ENCODE peak calls at places on chromosomes 3 and 15, in nine cellular contexts. One of them, this sample, is unnamed.

GRCh38 chr3:187101184-187102072 is 37.9 kb downstream of the RPL39L start:
- DNase-seq in left lung: peak
- DNase-seq in fibroblast of lung: peak
- DNase-seq in right cardiac atrium: peak
- DNase-seq in tibial nerve: peak
- DNase-seq in tibial artery: peak
- DNase-seq in lower lobe of right lung: peak
- DNase-seq in ovary: peak
- DNase-seq in transverse colon: peak
- DNase-seq in this sample: peak

GRCh38 chr3:190326930-190327329 is 4.7 kb upstream of the CLDN1 start:
- DNase-seq in left lung: no peak
- DNase-seq in fibroblast of lung: peak
- DNase-seq in right cardiac atrium: no peak
- DNase-seq in tibial nerve: no peak
- DNase-seq in tibial artery: no peak
- DNase-seq in lower lobe of right lung: no peak
- DNase-seq in ovary: peak
- DNase-seq in transverse colon: no peak
- DNase-seq in this sample: no peak

GRCh38 chr3:132504375-132504921 is 87.1 kb downstream of the DNAJC13 start:
- DNase-seq in left lung: no peak
- DNase-seq in fibroblast of lung: no peak
- DNase-seq in right cardiac atrium: no peak
- DNase-seq in tibial nerve: no peak
- DNase-seq in tibial artery: no peak
- DNase-seq in lower lobe of right lung: no peak
- DNase-seq in ovary: no peak
- DNase-seq in transverse colon: no peak
- DNase-seq in this sample: no peak

GRCh38 chr3:29668728-29669127 is 387.9 kb downstream of the RBMS3 start:
- DNase-seq in left lung: no peak
- DNase-seq in fibroblast of lung: no peak
- DNase-seq in right cardiac atrium: no peak
- DNase-seq in tibial nerve: no peak
- DNase-seq in tibial artery: no peak
- DNase-seq in lower lobe of right lung: no peak
- DNase-seq in ovary: no peak
- DNase-seq in transverse colon: no peak
- DNase-seq in this sample: no peak

GRCh38 chr3:157132936-157133335 is 27.0 kb downstream of the CCNL1 start:
- DNase-seq in left lung: no peak
- DNase-seq in fibroblast of lung: no peak
- DNase-seq in right cardiac atrium: no peak
- DNase-seq in tibial nerve: peak
- DNase-seq in tibial artery: no peak
- DNase-seq in lower lobe of right lung: no peak
- DNase-seq in ovary: no peak
- DNase-seq in transverse colon: no peak
- DNase-seq in this sample: no peak

GRCh38 chr3:102526865-102527264 is 92.0 kb downstream of the ZPLD1 start:
- DNase-seq in left lung: no peak
- DNase-seq in fibroblast of lung: no peak
- DNase-seq in right cardiac atrium: no peak
- DNase-seq in tibial nerve: no peak
- DNase-seq in tibial artery: no peak
- DNase-seq in lower lobe of right lung: no peak
- DNase-seq in ovary: no peak
- DNase-seq in transverse colon: no peak
- DNase-seq in this sample: no peak

GRCh38 chr3:39637807-39638206 is 170.3 kb downstream of the MOBP start:
- DNase-seq in left lung: no peak
- DNase-seq in fibroblast of lung: peak
- DNase-seq in right cardiac atrium: no peak
- DNase-seq in tibial nerve: no peak
- DNase-seq in tibial artery: no peak
- DNase-seq in lower lobe of right lung: no peak
- DNase-seq in ovary: no peak
- DNase-seq in transverse colon: no peak
- DNase-seq in this sample: no peak

GRCh38 chr3:69541823-69542264 is 156.0 kb upstream of the FRMD4B start:
- DNase-seq in left lung: peak
- DNase-seq in fibroblast of lung: no peak
- DNase-seq in right cardiac atrium: peak
- DNase-seq in tibial nerve: no peak
- DNase-seq in tibial artery: no peak
- DNase-seq in lower lobe of right lung: peak
- DNase-seq in ovary: no peak
- DNase-seq in transverse colon: no peak
- DNase-seq in this sample: no peak

GRCh38 chr15:74598126-74598842 is 17.4 kb upstream of the CLK3 start:
- DNase-seq in left lung: peak
- DNase-seq in fibroblast of lung: peak
- DNase-seq in right cardiac atrium: peak
- DNase-seq in tibial nerve: peak
- DNase-seq in tibial artery: peak
- DNase-seq in lower lobe of right lung: peak
- DNase-seq in ovary: peak
- DNase-seq in transverse colon: peak
- DNase-seq in this sample: peak

GRCh38 chr3:188937389-188937788 is 234.4 kb upstream of the TPRG1 start:
- DNase-seq in left lung: no peak
- DNase-seq in fibroblast of lung: peak
- DNase-seq in right cardiac atrium: no peak
- DNase-seq in tibial nerve: no peak
- DNase-seq in tibial artery: no peak
- DNase-seq in lower lobe of right lung: no peak
- DNase-seq in ovary: no peak
- DNase-seq in transverse colon: no peak
- DNase-seq in this sample: no peak

GRCh38 chr15:52337198-52337853 is 41.7 kb upstream of the MYO5C start:
- DNase-seq in left lung: no peak
- DNase-seq in fibroblast of lung: peak
- DNase-seq in right cardiac atrium: no peak
- DNase-seq in tibial nerve: no peak
- DNase-seq in tibial artery: no peak
- DNase-seq in lower lobe of right lung: no peak
- DNase-seq in ovary: no peak
- DNase-seq in transverse colon: no peak
- DNase-seq in this sample: no peak

GRCh38 chr3:123353852-123354238 is 95.0 kb downstream of the ADCY5 start:
- DNase-seq in left lung: no peak
- DNase-seq in fibroblast of lung: peak
- DNase-seq in right cardiac atrium: no peak
- DNase-seq in tibial nerve: no peak
- DNase-seq in tibial artery: no peak
- DNase-seq in lower lobe of right lung: no peak
- DNase-seq in ovary: no peak
- DNase-seq in transverse colon: no peak
- DNase-seq in this sample: no peak

GRCh38 chr3:152499796-152500385 is 231.2 kb downstream of the MBNL1 start:
- DNase-seq in left lung: no peak
- DNase-seq in fibroblast of lung: no peak
- DNase-seq in right cardiac atrium: no peak
- DNase-seq in tibial nerve: no peak
- DNase-seq in tibial artery: no peak
- DNase-seq in lower lobe of right lung: no peak
- DNase-seq in ovary: no peak
- DNase-seq in transverse colon: no peak
- DNase-seq in this sample: no peak

GRCh38 chr3:129837057-129837631 is 56.4 kb downstream of the TMCC1 start:
- DNase-seq in left lung: no peak
- DNase-seq in fibroblast of lung: peak
- DNase-seq in right cardiac atrium: no peak
- DNase-seq in tibial nerve: no peak
- DNase-seq in tibial artery: no peak
- DNase-seq in lower lobe of right lung: no peak
- DNase-seq in ovary: no peak
- DNase-seq in transverse colon: no peak
- DNase-seq in this sample: no peak

GRCh38 chr3:98545940-98546339 is 14.2 kb downstream of the GPR15 start:
- DNase-seq in left lung: no peak
- DNase-seq in fibroblast of lung: no peak
- DNase-seq in right cardiac atrium: no peak
- DNase-seq in tibial nerve: no peak
- DNase-seq in tibial artery: no peak
- DNase-seq in lower lobe of right lung: no peak
- DNase-seq in ovary: no peak
- DNase-seq in transverse colon: no peak
- DNase-seq in this sample: peak

GRCh38 chr15:74128785-74129350 is 1.5 kb upstream of the ISLR2 start:
- DNase-seq in left lung: no peak
- DNase-seq in fibroblast of lung: peak
- DNase-seq in right cardiac atrium: no peak
- DNase-seq in tibial nerve: no peak
- DNase-seq in tibial artery: no peak
- DNase-seq in lower lobe of right lung: no peak
- DNase-seq in ovary: no peak
- DNase-seq in transverse colon: no peak
- DNase-seq in this sample: no peak

GRCh38 chr3:145272684-145273083 is 888.3 kb downstream of the PLOD2 start:
- DNase-seq in left lung: no peak
- DNase-seq in fibroblast of lung: peak
- DNase-seq in right cardiac atrium: no peak
- DNase-seq in tibial nerve: peak
- DNase-seq in tibial artery: no peak
- DNase-seq in lower lobe of right lung: no peak
- DNase-seq in ovary: no peak
- DNase-seq in transverse colon: no peak
- DNase-seq in this sample: no peak

GRCh38 chr15:34327906-34328305 is 9.7 kb downstream of the SLC12A6 start:
- DNase-seq in left lung: no peak
- DNase-seq in fibroblast of lung: no peak
- DNase-seq in right cardiac atrium: no peak
- DNase-seq in tibial nerve: no peak
- DNase-seq in tibial artery: no peak
- DNase-seq in lower lobe of right lung: no peak
- DNase-seq in ovary: no peak
- DNase-seq in transverse colon: no peak
- DNase-seq in this sample: peak

GRCh38 chr15:31372635-31373091 is 46.0 kb downstream of the KLF13 start:
- DNase-seq in left lung: no peak
- DNase-seq in fibroblast of lung: peak
- DNase-seq in right cardiac atrium: peak
- DNase-seq in tibial nerve: peak
- DNase-seq in tibial artery: peak
- DNase-seq in lower lobe of right lung: no peak
- DNase-seq in ovary: no peak
- DNase-seq in transverse colon: no peak
- DNase-seq in this sample: no peak

GRCh38 chr3:174700736-174701135 is 158.4 kb upstream of the NAALADL2 start:
- DNase-seq in left lung: no peak
- DNase-seq in fibroblast of lung: no peak
- DNase-seq in right cardiac atrium: no peak
- DNase-seq in tibial nerve: no peak
- DNase-seq in tibial artery: no peak
- DNase-seq in lower lobe of right lung: no peak
- DNase-seq in ovary: no peak
- DNase-seq in transverse colon: no peak
- DNase-seq in this sample: no peak

GRCh38 chr3:146928421-146929059 is 323.4 kb upstream of the PLSCR5 start:
- DNase-seq in left lung: no peak
- DNase-seq in fibroblast of lung: no peak
- DNase-seq in right cardiac atrium: no peak
- DNase-seq in tibial nerve: no peak
- DNase-seq in tibial artery: no peak
- DNase-seq in lower lobe of right lung: no peak
- DNase-seq in ovary: no peak
- DNase-seq in transverse colon: no peak
- DNase-seq in this sample: no peak

GRCh38 chr15:40282870-40283614 is at the start of gene ANKRD63:
- DNase-seq in left lung: no peak
- DNase-seq in fibroblast of lung: no peak
- DNase-seq in right cardiac atrium: no peak
- DNase-seq in tibial nerve: no peak
- DNase-seq in tibial artery: no peak
- DNase-seq in lower lobe of right lung: no peak
- DNase-seq in ovary: no peak
- DNase-seq in transverse colon: peak
- DNase-seq in this sample: no peak

GRCh38 chr15:62608369-62608768 is 434.2 kb upstream of the TPM1 start:
- DNase-seq in left lung: no peak
- DNase-seq in fibroblast of lung: no peak
- DNase-seq in right cardiac atrium: no peak
- DNase-seq in tibial nerve: no peak
- DNase-seq in tibial artery: no peak
- DNase-seq in lower lobe of right lung: no peak
- DNase-seq in ovary: no peak
- DNase-seq in transverse colon: no peak
- DNase-seq in this sample: no peak

GRCh38 chr3:45983865-45984264 is 11.8 kb downstream of the FYCO1 start:
- DNase-seq in left lung: no peak
- DNase-seq in fibroblast of lung: no peak
- DNase-seq in right cardiac atrium: no peak
- DNase-seq in tibial nerve: no peak
- DNase-seq in tibial artery: no peak
- DNase-seq in lower lobe of right lung: no peak
- DNase-seq in ovary: no peak
- DNase-seq in transverse colon: no peak
- DNase-seq in this sample: no peak
- H3K27ac ChIP-seq in left lung: no peak
- H3K27ac ChIP-seq in fibroblast of lung: no peak
- H3K27ac ChIP-seq in right cardiac atrium: peak
- H3K27ac ChIP-seq in tibial nerve: no peak
- H3K27ac ChIP-seq in tibial artery: peak
- H3K27ac ChIP-seq in lower lobe of right lung: no peak
- H3K27ac ChIP-seq in ovary: no peak
- H3K27ac ChIP-seq in transverse colon: peak
- H3K27ac ChIP-seq in this sample: no peak

GRCh38 chr15:37034392-37034791 is 66.0 kb downstream of the MEIS2 start:
- DNase-seq in left lung: no peak
- DNase-seq in fibroblast of lung: no peak
- DNase-seq in right cardiac atrium: no peak
- DNase-seq in tibial nerve: no peak
- DNase-seq in tibial artery: no peak
- DNase-seq in lower lobe of right lung: no peak
- DNase-seq in ovary: no peak
- DNase-seq in transverse colon: no peak
- DNase-seq in this sample: peak
- H3K27ac ChIP-seq in left lung: no peak
- H3K27ac ChIP-seq in fibroblast of lung: no peak
- H3K27ac ChIP-seq in right cardiac atrium: no peak
- H3K27ac ChIP-seq in tibial nerve: no peak
- H3K27ac ChIP-seq in tibial artery: no peak
- H3K27ac ChIP-seq in lower lobe of right lung: no peak
- H3K27ac ChIP-seq in ovary: no peak
- H3K27ac ChIP-seq in transverse colon: peak
- H3K27ac ChIP-seq in this sample: peak

GRCh38 chr3:47950453-47950852 is 65.8 kb downstream of the MAP4 start:
- DNase-seq in left lung: no peak
- DNase-seq in fibroblast of lung: no peak
- DNase-seq in right cardiac atrium: no peak
- DNase-seq in tibial nerve: no peak
- DNase-seq in tibial artery: no peak
- DNase-seq in lower lobe of right lung: no peak
- DNase-seq in ovary: no peak
- DNase-seq in transverse colon: no peak
- DNase-seq in this sample: no peak
- H3K27ac ChIP-seq in left lung: no peak
- H3K27ac ChIP-seq in fibroblast of lung: no peak
- H3K27ac ChIP-seq in right cardiac atrium: no peak
- H3K27ac ChIP-seq in tibial nerve: no peak
- H3K27ac ChIP-seq in tibial artery: no peak
- H3K27ac ChIP-seq in lower lobe of right lung: no peak
- H3K27ac ChIP-seq in ovary: no peak
- H3K27ac ChIP-seq in transverse colon: no peak
- H3K27ac ChIP-seq in this sample: no peak

GRCh38 chr15:51232581-51232980 is 105.8 kb downstream of the CYP19A1 start:
- DNase-seq in left lung: no peak
- DNase-seq in fibroblast of lung: no peak
- DNase-seq in right cardiac atrium: no peak
- DNase-seq in tibial nerve: no peak
- DNase-seq in tibial artery: no peak
- DNase-seq in lower lobe of right lung: no peak
- DNase-seq in ovary: no peak
- DNase-seq in transverse colon: no peak
- DNase-seq in this sample: no peak
- H3K27ac ChIP-seq in left lung: no peak
- H3K27ac ChIP-seq in fibroblast of lung: no peak
- H3K27ac ChIP-seq in right cardiac atrium: no peak
- H3K27ac ChIP-seq in tibial nerve: no peak
- H3K27ac ChIP-seq in tibial artery: no peak
- H3K27ac ChIP-seq in lower lobe of right lung: no peak
- H3K27ac ChIP-seq in ovary: no peak
- H3K27ac ChIP-seq in transverse colon: no peak
- H3K27ac ChIP-seq in this sample: peak